ENCODE peak calls at places on chromosomes 6 and 20, in eight cellular contexts. X, N, I, K, W, E, A and R are unnamed samples.

GRCh38 chr6:37083243-37084138 is 78.0 kb downstream of the FGD2 start:
- DNase-seq in X (no peak), A (no peak), W (peak; percentile 96), K (peak; percentile 99), N (peak; percentile 69), I (peak; percentile 90), E (no peak), R (no peak)

GRCh38 chr6:135163440-135163738 is 17.7 kb upstream of the MYB start:
- DNase-seq in E (no peak), X (no peak), A (no peak), K (no peak), N (no peak), W (no peak), I (no peak), R (no peak)

GRCh38 chr6:133343220-133343619 is 102.1 kb downstream of the EYA4 start:
- DNase-seq in K (no peak), X (no peak), E (no peak), A (no peak), W (no peak), I (no peak), N (no peak), R (no peak)

GRCh38 chr6:130140084-130140483 is 82.7 kb downstream of the SAMD3 start:
- DNase-seq in N (peak; percentile 28), K (peak; percentile 53), W (peak; percentile 21), I (no peak), E (no peak), A (no peak), X (no peak), R (no peak)

GRCh38 chr20:41175201-41175651 is 37.9 kb downstream of the PLCG1 start:
- DNase-seq in E (no peak), X (no peak), K (no peak), N (no peak), W (no peak), A (no peak), I (no peak), R (no peak)

GRCh38 chr6:97282238-97282725 is 734 bp downstream of the MMS22L start:
- DNase-seq in W (peak; percentile 4), A (no peak), X (no peak), N (no peak), K (peak; percentile 14), I (no peak), E (peak; percentile 4), R (peak; percentile 34)

GRCh38 chr6:166258854-166259276 is 49.3 kb downstream of the PRR18 start:
- DNase-seq in A (no peak), X (no peak), W (no peak), E (peak; percentile 40), K (no peak), I (peak; percentile 91), N (no peak), R (no peak)

GRCh38 chr6:89984926-89985743 is 90.9 kb downstream of the GJA10 start:
- DNase-seq in X (no peak), A (peak; percentile 75), E (no peak), K (peak; percentile 42), W (peak; percentile 54), I (no peak), N (peak; percentile 76), R (peak; percentile 65)

GRCh38 chr6:101146389-101146788 is 247.1 kb upstream of the GRIK2 start:
- DNase-seq in W (peak; percentile 27), X (no peak), I (no peak), E (peak; percentile 80), K (peak; percentile 84), N (peak; percentile 19), A (no peak), R (no peak)

GRCh38 chr6:134835998-134836397 is 113.9 kb downstream of the ALDH8A1 start:
- DNase-seq in X (no peak), W (no peak), E (no peak), K (peak; percentile 62), I (no peak), A (no peak), N (peak; percentile 44), R (no peak)

GRCh38 chr6:125439512-125439911 is 137.7 kb upstream of the HDDC2 start:
- DNase-seq in W (no peak), K (no peak), A (no peak), E (no peak), N (no peak), I (no peak), X (no peak), R (no peak)

GRCh38 chr6:21264288-21264818 is 329.2 kb upstream of the SOX4 start:
- DNase-seq in N (no peak), E (peak; percentile 37), W (no peak), A (no peak), K (no peak), X (no peak), I (no peak), R (no peak)

GRCh38 chr6:26520088-26520839 is 17.9 kb upstream of the HMGN4 start:
- DNase-seq in W (peak; percentile 46), N (no peak), K (no peak), A (peak; percentile 37), X (no peak), E (no peak), I (no peak), R (peak; percentile 92)

GRCh38 chr20:884983-885952 is 30.9 kb downstream of the ANGPT4 start:
- DNase-seq in E (peak; percentile 36), W (peak; percentile 52), A (peak; percentile 83), K (peak; percentile 76), I (peak; percentile 77), N (peak; percentile 26), X (peak; percentile 76), R (peak; percentile 93)
- TF ChIP-seq CTCF in E (peak; percentile 21), W (peak; percentile 34), A (no peak), K (peak; percentile 34), I (no peak), N (no peak), X (no peak), R (peak; percentile 33)

GRCh38 chr20:48445827-48446226 is 382.0 kb downstream of the PREX1 start:
- DNase-seq in W (no peak), N (no peak), K (no peak), X (no peak), I (no peak), A (no peak), E (no peak), R (no peak)

GRCh38 chr20:48447456-48447855 is 380.3 kb downstream of the PREX1 start:
- DNase-seq in K (no peak), X (no peak), N (no peak), E (no peak), A (no peak), W (no peak), I (no peak), R (no peak)

GRCh38 chr20:48444249-48444648 is 383.6 kb downstream of the PREX1 start:
- DNase-seq in X (no peak), K (no peak), A (no peak), I (no peak), W (no peak), N (no peak), E (no peak), R (no peak)

GRCh38 chr20:48451401-48451800 is 376.4 kb downstream of the PREX1 start:
- DNase-seq in I (no peak), A (no peak), X (no peak), E (no peak), N (no peak), W (no peak), K (no peak), R (peak; percentile 74)

GRCh38 chr20:48448601-48449384 is 379.0 kb downstream of the PREX1 start:
- DNase-seq in K (no peak), E (no peak), I (no peak), X (no peak), A (no peak), W (no peak), N (no peak), R (no peak)
- TF ChIP-seq CTCF in K (no peak), E (no peak), I (no peak), X (no peak), A (no peak), W (no peak), N (no peak), R (no peak)

DNA sequence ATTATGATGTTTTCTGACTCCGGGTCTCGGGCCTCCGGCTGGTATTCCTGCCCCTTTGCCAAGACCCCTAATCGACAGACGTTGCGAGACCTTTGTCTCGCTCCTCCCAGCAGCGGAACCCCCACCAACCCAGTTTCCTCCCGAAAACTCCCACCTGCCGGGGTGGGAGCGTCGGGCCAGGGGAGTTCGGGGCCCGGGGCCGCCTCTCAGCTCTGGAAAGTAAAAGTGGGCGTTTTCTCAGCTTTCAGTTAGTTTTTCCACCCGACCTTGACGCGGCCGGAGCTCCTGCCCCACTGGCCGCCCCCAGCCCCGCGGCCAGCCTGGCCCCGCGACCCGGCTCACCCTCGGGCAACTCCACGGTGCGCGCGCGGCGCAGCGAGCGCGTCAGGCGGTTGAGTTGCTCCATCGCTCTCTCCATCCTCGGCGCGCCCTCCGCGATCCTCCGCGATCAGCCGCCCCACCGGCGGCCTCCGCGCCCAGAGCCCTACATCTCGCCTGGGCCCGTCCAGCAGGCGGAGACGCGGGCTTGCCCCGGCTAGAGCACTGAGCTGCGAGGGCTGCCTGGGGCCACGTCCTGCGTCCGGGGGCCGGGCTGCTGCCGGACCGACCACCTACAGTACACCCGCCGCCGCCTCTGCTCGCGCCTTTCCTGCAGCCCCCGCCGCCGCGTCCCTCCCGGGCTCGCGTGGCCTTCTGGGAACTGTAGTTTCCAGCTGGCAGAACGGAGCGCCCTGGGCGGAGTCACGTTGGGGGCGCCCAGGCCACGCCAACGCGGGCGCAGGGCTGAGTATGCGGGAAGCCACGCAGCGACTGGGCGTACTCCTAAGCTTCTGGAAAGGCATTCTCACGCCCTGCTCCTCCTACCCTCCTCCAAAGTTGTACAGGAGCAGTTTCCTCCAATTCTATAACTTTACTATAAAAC is at the start of gene HACE1:
- DNase-seq in I (peak; percentile 96), W (peak; percentile 74), A (peak; percentile 95), N (peak; percentile 83), K (peak; percentile 94), E (peak; percentile 83), X (peak; percentile 93), R (peak; percentile 98)
- TF ChIP-seq CTCF in I (no peak), W (peak; percentile 48), A (peak; percentile 19), N (peak; percentile 26), K (peak; percentile 29), E (no peak), X (no peak), R (no peak)

GRCh38 chr6:169404828-169405227 is 151.2 kb upstream of the THBS2 start:
- DNase-seq in I (no peak), K (no peak), A (no peak), W (no peak), N (no peak), E (no peak), X (no peak), R (no peak)

GRCh38 chr6:169406034-169406433 is 152.4 kb upstream of the THBS2 start:
- DNase-seq in I (no peak), A (no peak), W (no peak), K (no peak), E (no peak), N (no peak), X (no peak), R (no peak)

GRCh38 chr6:169406794-169407193 is 153.1 kb upstream of the THBS2 start:
- DNase-seq in A (no peak), W (no peak), E (no peak), X (no peak), I (no peak), K (no peak), N (no peak), R (no peak)

GRCh38 chr6:169409742-169410312 is 156.2 kb upstream of the THBS2 start:
- DNase-seq in A (no peak), K (peak; percentile 43), W (peak; percentile 10), N (no peak), X (no peak), E (no peak), I (no peak), R (no peak)

DNA sequence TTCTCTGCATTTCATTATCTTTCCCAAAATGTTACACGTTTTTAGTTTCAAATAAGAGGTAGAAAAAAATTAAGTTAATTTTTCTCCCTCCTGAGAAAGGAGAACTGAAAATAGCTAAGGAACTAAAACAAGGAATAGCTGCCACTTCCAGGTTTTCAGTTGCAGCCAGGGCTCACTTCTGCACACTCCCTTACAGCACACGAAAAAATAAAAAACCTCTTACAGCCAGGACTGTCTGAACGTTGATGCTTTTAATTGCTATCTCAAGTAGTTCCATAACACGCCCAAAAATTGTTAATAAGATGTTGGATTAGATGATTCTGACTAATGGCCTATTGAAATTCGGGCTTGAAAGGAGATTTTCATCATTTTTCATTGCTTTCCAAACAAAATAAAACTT is 153.7 kb upstream of the THBS2 start:
- DNase-seq in K (no peak), N (no peak), A (no peak), I (no peak), X (no peak), W (no peak), E (no peak), R (no peak)
- TF ChIP-seq CTCF in K (no peak), N (no peak), A (no peak), I (no peak), X (no peak), W (no peak), E (no peak), R (no peak)